ENCODE peak calls at places on chromosomes 12 and 14, in nine cellular contexts. One of them, this sample, is unnamed.

GRCh38 chr12:117972341-117972740 is 3.6 kb upstream of the KSR2 start:
- DNase-seq in ELF-1: no peak
- DNase-seq in H7: no peak
- DNase-seq in activated T-helper 1 cell treated with anti-CD3 and anti-CD28 coated beads, Interleukin-12 subunit alpha, Interleukin-12 subunit beta, Interleukin-2, Interleukin-4 antibody, amounts not matched to agents 30 ng/mL and 10 ng/mL and 1 ng/mL, durations not matched to agents 14 hours and 24 hours and 36 hours: no peak
- DNase-seq in hypothalamus: no peak
- DNase-seq in NCI-H774: no peak
- DNase-seq in posterior vena cava: no peak
- DNase-seq in left ventricle myocardium inferior: no peak
- DNase-seq in nephron progenitor cell: no peak
- DNase-seq in this sample: no peak

GRCh38 chr12:103881261-103881660 is 40.2 kb upstream of the NT5DC3 start:
- DNase-seq in left ventricle myocardium inferior: no peak
- DNase-seq in activated T-helper 1 cell treated with anti-CD3 and anti-CD28 coated beads, Interleukin-12 subunit alpha, Interleukin-12 subunit beta, Interleukin-2, Interleukin-4 antibody, amounts not matched to agents 30 ng/mL and 10 ng/mL and 1 ng/mL, durations not matched to agents 14 hours and 24 hours and 36 hours: no peak
- DNase-seq in hypothalamus: no peak
- DNase-seq in ELF-1: no peak
- DNase-seq in posterior vena cava: no peak
- DNase-seq in H7: no peak
- DNase-seq in NCI-H774: no peak
- DNase-seq in nephron progenitor cell: no peak
- DNase-seq in this sample: no peak

GRCh38 chr12:25106818-25107217 is 88.1 kb downstream of the DNAI7 start:
- DNase-seq in nephron progenitor cell: no peak
- DNase-seq in activated T-helper 1 cell treated with anti-CD3 and anti-CD28 coated beads, Interleukin-12 subunit alpha, Interleukin-12 subunit beta, Interleukin-2, Interleukin-4 antibody, amounts not matched to agents 30 ng/mL and 10 ng/mL and 1 ng/mL, durations not matched to agents 14 hours and 24 hours and 36 hours: no peak
- DNase-seq in posterior vena cava: no peak
- DNase-seq in ELF-1: no peak
- DNase-seq in H7: no peak
- DNase-seq in hypothalamus: no peak
- DNase-seq in NCI-H774: no peak
- DNase-seq in left ventricle myocardium inferior: no peak
- DNase-seq in this sample: no peak

GRCh38 chr12:60172266-60172665 is 576.4 kb downstream of the SLC16A7 start:
- DNase-seq in ELF-1: no peak
- DNase-seq in hypothalamus: no peak
- DNase-seq in nephron progenitor cell: no peak
- DNase-seq in left ventricle myocardium inferior: no peak
- DNase-seq in H7: no peak
- DNase-seq in NCI-H774: no peak
- DNase-seq in activated T-helper 1 cell treated with anti-CD3 and anti-CD28 coated beads, Interleukin-12 subunit alpha, Interleukin-12 subunit beta, Interleukin-2, Interleukin-4 antibody, amounts not matched to agents 30 ng/mL and 10 ng/mL and 1 ng/mL, durations not matched to agents 14 hours and 24 hours and 36 hours: no peak
- DNase-seq in posterior vena cava: no peak
- DNase-seq in this sample: no peak

GRCh38 chr12:96026331-96026730 is 9.1 kb downstream of the LTA4H start:
- DNase-seq in NCI-H774: no peak
- DNase-seq in H7: no peak
- DNase-seq in left ventricle myocardium inferior: no peak
- DNase-seq in posterior vena cava: no peak
- DNase-seq in ELF-1: no peak
- DNase-seq in activated T-helper 1 cell treated with anti-CD3 and anti-CD28 coated beads, Interleukin-12 subunit alpha, Interleukin-12 subunit beta, Interleukin-2, Interleukin-4 antibody, amounts not matched to agents 30 ng/mL and 10 ng/mL and 1 ng/mL, durations not matched to agents 14 hours and 24 hours and 36 hours: no peak
- DNase-seq in hypothalamus: no peak
- DNase-seq in nephron progenitor cell: no peak
- DNase-seq in this sample: no peak

GRCh38 chr12:62259311-62259992 is 752 bp upstream of the USP15 start:
- DNase-seq in ELF-1: no peak
- DNase-seq in posterior vena cava: no peak
- DNase-seq in NCI-H774: peak
- DNase-seq in H7: no peak
- DNase-seq in left ventricle myocardium inferior: no peak
- DNase-seq in activated T-helper 1 cell treated with anti-CD3 and anti-CD28 coated beads, Interleukin-12 subunit alpha, Interleukin-12 subunit beta, Interleukin-2, Interleukin-4 antibody, amounts not matched to agents 30 ng/mL and 10 ng/mL and 1 ng/mL, durations not matched to agents 14 hours and 24 hours and 36 hours: no peak
- DNase-seq in nephron progenitor cell: no peak
- DNase-seq in hypothalamus: peak
- DNase-seq in this sample: no peak

GRCh38 chr12:98354520-98354919 is 160.9 kb upstream of the TMPO start:
- DNase-seq in H7: no peak
- DNase-seq in hypothalamus: no peak
- DNase-seq in left ventricle myocardium inferior: no peak
- DNase-seq in activated T-helper 1 cell treated with anti-CD3 and anti-CD28 coated beads, Interleukin-12 subunit alpha, Interleukin-12 subunit beta, Interleukin-2, Interleukin-4 antibody, amounts not matched to agents 30 ng/mL and 10 ng/mL and 1 ng/mL, durations not matched to agents 14 hours and 24 hours and 36 hours: no peak
- DNase-seq in nephron progenitor cell: no peak
- DNase-seq in ELF-1: no peak
- DNase-seq in posterior vena cava: no peak
- DNase-seq in NCI-H774: no peak
- DNase-seq in this sample: no peak

GRCh38 chr14:87171161-87171560 is 821.8 kb downstream of the GALC start:
- DNase-seq in nephron progenitor cell: no peak
- DNase-seq in left ventricle myocardium inferior: no peak
- DNase-seq in H7: no peak
- DNase-seq in NCI-H774: no peak
- DNase-seq in posterior vena cava: no peak
- DNase-seq in activated T-helper 1 cell treated with anti-CD3 and anti-CD28 coated beads, Interleukin-12 subunit alpha, Interleukin-12 subunit beta, Interleukin-2, Interleukin-4 antibody, amounts not matched to agents 30 ng/mL and 10 ng/mL and 1 ng/mL, durations not matched to agents 14 hours and 24 hours and 36 hours: no peak
- DNase-seq in ELF-1: no peak
- DNase-seq in hypothalamus: no peak
- DNase-seq in this sample: no peak

GRCh38 chr12:131223791-131224567 is 270.3 kb downstream of the ADGRD1 start:
- DNase-seq in ELF-1: no peak
- DNase-seq in activated T-helper 1 cell treated with anti-CD3 and anti-CD28 coated beads, Interleukin-12 subunit alpha, Interleukin-12 subunit beta, Interleukin-2, Interleukin-4 antibody, amounts not matched to agents 30 ng/mL and 10 ng/mL and 1 ng/mL, durations not matched to agents 14 hours and 24 hours and 36 hours: no peak
- DNase-seq in nephron progenitor cell: no peak
- DNase-seq in left ventricle myocardium inferior: no peak
- DNase-seq in hypothalamus: no peak
- DNase-seq in NCI-H774: no peak
- DNase-seq in posterior vena cava: peak
- DNase-seq in H7: peak
- DNase-seq in this sample: peak

GRCh38 chr12:51763743-51764142 is 84.8 kb downstream of the FIGNL2 start:
- DNase-seq in left ventricle myocardium inferior: no peak
- DNase-seq in H7: no peak
- DNase-seq in ELF-1: no peak
- DNase-seq in nephron progenitor cell: no peak
- DNase-seq in activated T-helper 1 cell treated with anti-CD3 and anti-CD28 coated beads, Interleukin-12 subunit alpha, Interleukin-12 subunit beta, Interleukin-2, Interleukin-4 antibody, amounts not matched to agents 30 ng/mL and 10 ng/mL and 1 ng/mL, durations not matched to agents 14 hours and 24 hours and 36 hours: no peak
- DNase-seq in hypothalamus: no peak
- DNase-seq in NCI-H774: no peak
- DNase-seq in posterior vena cava: no peak
- DNase-seq in this sample: no peak

GRCh38 chr12:128853321-128854197 is at the start of gene GLT1D1:
- DNase-seq in H7: peak
- DNase-seq in posterior vena cava: peak
- DNase-seq in NCI-H774: no peak
- DNase-seq in activated T-helper 1 cell treated with anti-CD3 and anti-CD28 coated beads, Interleukin-12 subunit alpha, Interleukin-12 subunit beta, Interleukin-2, Interleukin-4 antibody, amounts not matched to agents 30 ng/mL and 10 ng/mL and 1 ng/mL, durations not matched to agents 14 hours and 24 hours and 36 hours: no peak
- DNase-seq in left ventricle myocardium inferior: no peak
- DNase-seq in ELF-1: no peak
- DNase-seq in nephron progenitor cell: peak
- DNase-seq in hypothalamus: no peak
- DNase-seq in this sample: no peak

GRCh38 chr14:105919458-105920150 is 393.2 kb downstream of the TMEM121 start:
- DNase-seq in H7: no peak
- DNase-seq in posterior vena cava: peak
- DNase-seq in ELF-1: no peak
- DNase-seq in NCI-H774: no peak
- DNase-seq in activated T-helper 1 cell treated with anti-CD3 and anti-CD28 coated beads, Interleukin-12 subunit alpha, Interleukin-12 subunit beta, Interleukin-2, Interleukin-4 antibody, amounts not matched to agents 30 ng/mL and 10 ng/mL and 1 ng/mL, durations not matched to agents 14 hours and 24 hours and 36 hours: no peak
- DNase-seq in left ventricle myocardium inferior: peak
- DNase-seq in nephron progenitor cell: no peak
- DNase-seq in hypothalamus: no peak
- DNase-seq in this sample: no peak

GRCh38 chr14:74618078-74618952 is 6.3 kb upstream of the LTBP2 start:
- DNase-seq in activated T-helper 1 cell treated with anti-CD3 and anti-CD28 coated beads, Interleukin-12 subunit alpha, Interleukin-12 subunit beta, Interleukin-2, Interleukin-4 antibody, amounts not matched to agents 30 ng/mL and 10 ng/mL and 1 ng/mL, durations not matched to agents 14 hours and 24 hours and 36 hours: peak
- DNase-seq in hypothalamus: no peak
- DNase-seq in ELF-1: no peak
- DNase-seq in nephron progenitor cell: no peak
- DNase-seq in NCI-H774: no peak
- DNase-seq in left ventricle myocardium inferior: no peak
- DNase-seq in posterior vena cava: no peak
- DNase-seq in H7: no peak
- DNase-seq in this sample: no peak

GRCh38 chr14:39426605-39427004 is 5.6 kb downstream of the FBXO33 start:
- DNase-seq in hypothalamus: no peak
- DNase-seq in activated T-helper 1 cell treated with anti-CD3 and anti-CD28 coated beads, Interleukin-12 subunit alpha, Interleukin-12 subunit beta, Interleukin-2, Interleukin-4 antibody, amounts not matched to agents 30 ng/mL and 10 ng/mL and 1 ng/mL, durations not matched to agents 14 hours and 24 hours and 36 hours: no peak
- DNase-seq in left ventricle myocardium inferior: no peak
- DNase-seq in nephron progenitor cell: no peak
- DNase-seq in posterior vena cava: no peak
- DNase-seq in ELF-1: no peak
- DNase-seq in NCI-H774: no peak
- DNase-seq in H7: no peak
- DNase-seq in this sample: no peak

GRCh38 chr12:106018286-106018685 is 120.5 kb downstream of the NUAK1 start:
- DNase-seq in activated T-helper 1 cell treated with anti-CD3 and anti-CD28 coated beads, Interleukin-12 subunit alpha, Interleukin-12 subunit beta, Interleukin-2, Interleukin-4 antibody, amounts not matched to agents 30 ng/mL and 10 ng/mL and 1 ng/mL, durations not matched to agents 14 hours and 24 hours and 36 hours: no peak
- DNase-seq in left ventricle myocardium inferior: no peak
- DNase-seq in ELF-1: no peak
- DNase-seq in H7: no peak
- DNase-seq in posterior vena cava: no peak
- DNase-seq in hypothalamus: no peak
- DNase-seq in NCI-H774: no peak
- DNase-seq in nephron progenitor cell: no peak
- DNase-seq in this sample: no peak

GRCh38 chr12:54412786-54413185 is 6.3 kb downstream of the ITGA5 start:
- DNase-seq in hypothalamus: no peak
- DNase-seq in posterior vena cava: peak
- DNase-seq in H7: no peak
- DNase-seq in NCI-H774: no peak
- DNase-seq in ELF-1: no peak
- DNase-seq in left ventricle myocardium inferior: no peak
- DNase-seq in nephron progenitor cell: no peak
- DNase-seq in activated T-helper 1 cell treated with anti-CD3 and anti-CD28 coated beads, Interleukin-12 subunit alpha, Interleukin-12 subunit beta, Interleukin-2, Interleukin-4 antibody, amounts not matched to agents 30 ng/mL and 10 ng/mL and 1 ng/mL, durations not matched to agents 14 hours and 24 hours and 36 hours: no peak
- DNase-seq in this sample: no peak

GRCh38 chr12:123151679-123152454 is 977 bp upstream of the PITPNM2 start:
- DNase-seq in NCI-H774: no peak
- DNase-seq in nephron progenitor cell: peak
- DNase-seq in left ventricle myocardium inferior: no peak
- DNase-seq in ELF-1: no peak
- DNase-seq in activated T-helper 1 cell treated with anti-CD3 and anti-CD28 coated beads, Interleukin-12 subunit alpha, Interleukin-12 subunit beta, Interleukin-2, Interleukin-4 antibody, amounts not matched to agents 30 ng/mL and 10 ng/mL and 1 ng/mL, durations not matched to agents 14 hours and 24 hours and 36 hours: no peak
- DNase-seq in hypothalamus: no peak
- DNase-seq in H7: no peak
- DNase-seq in posterior vena cava: no peak
- DNase-seq in this sample: peak

GRCh38 chr14:58298477-58298879 is at the start of gene ARID4A:
- DNase-seq in hypothalamus: peak
- DNase-seq in nephron progenitor cell: peak
- DNase-seq in NCI-H774: no peak
- DNase-seq in activated T-helper 1 cell treated with anti-CD3 and anti-CD28 coated beads, Interleukin-12 subunit alpha, Interleukin-12 subunit beta, Interleukin-2, Interleukin-4 antibody, amounts not matched to agents 30 ng/mL and 10 ng/mL and 1 ng/mL, durations not matched to agents 14 hours and 24 hours and 36 hours: peak
- DNase-seq in left ventricle myocardium inferior: peak
- DNase-seq in H7: no peak
- DNase-seq in posterior vena cava: peak
- DNase-seq in ELF-1: no peak
- DNase-seq in this sample: peak

GRCh38 chr12:88579572-88579940 is 715 bp downstream of the KITLG start:
- DNase-seq in NCI-H774: peak
- DNase-seq in activated T-helper 1 cell treated with anti-CD3 and anti-CD28 coated beads, Interleukin-12 subunit alpha, Interleukin-12 subunit beta, Interleukin-2, Interleukin-4 antibody, amounts not matched to agents 30 ng/mL and 10 ng/mL and 1 ng/mL, durations not matched to agents 14 hours and 24 hours and 36 hours: no peak
- DNase-seq in left ventricle myocardium inferior: peak
- DNase-seq in hypothalamus: no peak
- DNase-seq in ELF-1: peak
- DNase-seq in posterior vena cava: peak
- DNase-seq in H7: peak
- DNase-seq in nephron progenitor cell: peak
- DNase-seq in this sample: no peak

GRCh38 chr14:105281354-105282097 is 19.3 kb downstream of the BRF1 start:
- DNase-seq in nephron progenitor cell: peak
- DNase-seq in left ventricle myocardium inferior: no peak
- DNase-seq in posterior vena cava: no peak
- DNase-seq in NCI-H774: no peak
- DNase-seq in H7: peak
- DNase-seq in activated T-helper 1 cell treated with anti-CD3 and anti-CD28 coated beads, Interleukin-12 subunit alpha, Interleukin-12 subunit beta, Interleukin-2, Interleukin-4 antibody, amounts not matched to agents 30 ng/mL and 10 ng/mL and 1 ng/mL, durations not matched to agents 14 hours and 24 hours and 36 hours: no peak
- DNase-seq in hypothalamus: no peak
- DNase-seq in ELF-1: peak
- DNase-seq in this sample: peak

GRCh38 chr12:68521848-68522502 is 88.7 kb upstream of the RAP1B start:
- DNase-seq in H7: no peak
- DNase-seq in left ventricle myocardium inferior: no peak
- DNase-seq in posterior vena cava: no peak
- DNase-seq in activated T-helper 1 cell treated with anti-CD3 and anti-CD28 coated beads, Interleukin-12 subunit alpha, Interleukin-12 subunit beta, Interleukin-2, Interleukin-4 antibody, amounts not matched to agents 30 ng/mL and 10 ng/mL and 1 ng/mL, durations not matched to agents 14 hours and 24 hours and 36 hours: no peak
- DNase-seq in nephron progenitor cell: no peak
- DNase-seq in NCI-H774: no peak
- DNase-seq in ELF-1: no peak
- DNase-seq in hypothalamus: no peak
- DNase-seq in this sample: no peak

GRCh38 chr12:104890463-104891096 is 67.5 kb downstream of the SLC41A2 start:
- DNase-seq in activated T-helper 1 cell treated with anti-CD3 and anti-CD28 coated beads, Interleukin-12 subunit alpha, Interleukin-12 subunit beta, Interleukin-2, Interleukin-4 antibody, amounts not matched to agents 30 ng/mL and 10 ng/mL and 1 ng/mL, durations not matched to agents 14 hours and 24 hours and 36 hours: no peak
- DNase-seq in NCI-H774: no peak
- DNase-seq in posterior vena cava: no peak
- DNase-seq in left ventricle myocardium inferior: no peak
- DNase-seq in hypothalamus: no peak
- DNase-seq in ELF-1: no peak
- DNase-seq in H7: no peak
- DNase-seq in nephron progenitor cell: no peak
- DNase-seq in this sample: no peak

GRCh38 chr12:83676896-83677295 is 990.2 kb downstream of the TMTC2 start:
- DNase-seq in NCI-H774: no peak
- DNase-seq in H7: no peak
- DNase-seq in left ventricle myocardium inferior: no peak
- DNase-seq in posterior vena cava: no peak
- DNase-seq in hypothalamus: no peak
- DNase-seq in activated T-helper 1 cell treated with anti-CD3 and anti-CD28 coated beads, Interleukin-12 subunit alpha, Interleukin-12 subunit beta, Interleukin-2, Interleukin-4 antibody, amounts not matched to agents 30 ng/mL and 10 ng/mL and 1 ng/mL, durations not matched to agents 14 hours and 24 hours and 36 hours: no peak
- DNase-seq in nephron progenitor cell: no peak
- DNase-seq in ELF-1: no peak
- DNase-seq in this sample: no peak

GRCh38 chr14:105313381-105314286 is 914 bp upstream of the PACS2 start:
- DNase-seq in nephron progenitor cell: peak
- DNase-seq in posterior vena cava: no peak
- DNase-seq in NCI-H774: peak
- DNase-seq in ELF-1: no peak
- DNase-seq in H7: no peak
- DNase-seq in activated T-helper 1 cell treated with anti-CD3 and anti-CD28 coated beads, Interleukin-12 subunit alpha, Interleukin-12 subunit beta, Interleukin-2, Interleukin-4 antibody, amounts not matched to agents 30 ng/mL and 10 ng/mL and 1 ng/mL, durations not matched to agents 14 hours and 24 hours and 36 hours: no peak
- DNase-seq in left ventricle myocardium inferior: no peak
- DNase-seq in hypothalamus: no peak
- DNase-seq in this sample: peak

GRCh38 chr12:123946152-123946515 is 26.5 kb downstream of the CCDC92 start:
- DNase-seq in left ventricle myocardium inferior: no peak
- DNase-seq in H7: peak
- DNase-seq in posterior vena cava: no peak
- DNase-seq in nephron progenitor cell: no peak
- DNase-seq in hypothalamus: no peak
- DNase-seq in activated T-helper 1 cell treated with anti-CD3 and anti-CD28 coated beads, Interleukin-12 subunit alpha, Interleukin-12 subunit beta, Interleukin-2, Interleukin-4 antibody, amounts not matched to agents 30 ng/mL and 10 ng/mL and 1 ng/mL, durations not matched to agents 14 hours and 24 hours and 36 hours: no peak
- DNase-seq in NCI-H774: no peak
- DNase-seq in ELF-1: no peak
- DNase-seq in this sample: no peak

GRCh38 chr14:30757082-30757481 is 117.3 kb upstream of the COCH start:
- DNase-seq in nephron progenitor cell: no peak
- DNase-seq in hypothalamus: no peak
- DNase-seq in NCI-H774: no peak
- DNase-seq in activated T-helper 1 cell treated with anti-CD3 and anti-CD28 coated beads, Interleukin-12 subunit alpha, Interleukin-12 subunit beta, Interleukin-2, Interleukin-4 antibody, amounts not matched to agents 30 ng/mL and 10 ng/mL and 1 ng/mL, durations not matched to agents 14 hours and 24 hours and 36 hours: no peak
- DNase-seq in posterior vena cava: no peak
- DNase-seq in ELF-1: no peak
- DNase-seq in H7: no peak
- DNase-seq in left ventricle myocardium inferior: no peak
- DNase-seq in this sample: no peak

GRCh38 chr14:23465261-23465660 is 4.2 kb upstream of the NGDN start:
- DNase-seq in nephron progenitor cell: no peak
- DNase-seq in left ventricle myocardium inferior: no peak
- DNase-seq in activated T-helper 1 cell treated with anti-CD3 and anti-CD28 coated beads, Interleukin-12 subunit alpha, Interleukin-12 subunit beta, Interleukin-2, Interleukin-4 antibody, amounts not matched to agents 30 ng/mL and 10 ng/mL and 1 ng/mL, durations not matched to agents 14 hours and 24 hours and 36 hours: no peak
- DNase-seq in H7: no peak
- DNase-seq in hypothalamus: no peak
- DNase-seq in ELF-1: no peak
- DNase-seq in posterior vena cava: no peak
- DNase-seq in NCI-H774: no peak
- DNase-seq in this sample: no peak

GRCh38 chr14:92531151-92531873 is 17.7 kb downstream of the RIN3 start:
- DNase-seq in ELF-1: no peak
- DNase-seq in H7: no peak
- DNase-seq in posterior vena cava: peak
- DNase-seq in activated T-helper 1 cell treated with anti-CD3 and anti-CD28 coated beads, Interleukin-12 subunit alpha, Interleukin-12 subunit beta, Interleukin-2, Interleukin-4 antibody, amounts not matched to agents 30 ng/mL and 10 ng/mL and 1 ng/mL, durations not matched to agents 14 hours and 24 hours and 36 hours: no peak
- DNase-seq in left ventricle myocardium inferior: no peak
- DNase-seq in NCI-H774: no peak
- DNase-seq in nephron progenitor cell: no peak
- DNase-seq in hypothalamus: no peak
- DNase-seq in this sample: no peak

GRCh38 chr14:96363751-96364336 is 518 bp downstream of the GSKIP start:
- DNase-seq in nephron progenitor cell: peak
- DNase-seq in posterior vena cava: no peak
- DNase-seq in left ventricle myocardium inferior: no peak
- DNase-seq in H7: peak
- DNase-seq in NCI-H774: peak
- DNase-seq in activated T-helper 1 cell treated with anti-CD3 and anti-CD28 coated beads, Interleukin-12 subunit alpha, Interleukin-12 subunit beta, Interleukin-2, Interleukin-4 antibody, amounts not matched to agents 30 ng/mL and 10 ng/mL and 1 ng/mL, durations not matched to agents 14 hours and 24 hours and 36 hours: peak
- DNase-seq in ELF-1: peak
- DNase-seq in hypothalamus: no peak
- DNase-seq in this sample: peak

GRCh38 chr12:100926669-100927248 is 132.2 kb downstream of the ANO4 start:
- DNase-seq in ELF-1: peak
- DNase-seq in posterior vena cava: no peak
- DNase-seq in H7: peak
- DNase-seq in left ventricle myocardium inferior: no peak
- DNase-seq in NCI-H774: no peak
- DNase-seq in activated T-helper 1 cell treated with anti-CD3 and anti-CD28 coated beads, Interleukin-12 subunit alpha, Interleukin-12 subunit beta, Interleukin-2, Interleukin-4 antibody, amounts not matched to agents 30 ng/mL and 10 ng/mL and 1 ng/mL, durations not matched to agents 14 hours and 24 hours and 36 hours: no peak
- DNase-seq in hypothalamus: no peak
- DNase-seq in nephron progenitor cell: peak
- DNase-seq in this sample: peak

GRCh38 chr14:65846469-65846868 is 433.9 kb downstream of the FUT8 start:
- DNase-seq in NCI-H774: no peak
- DNase-seq in left ventricle myocardium inferior: no peak
- DNase-seq in nephron progenitor cell: no peak
- DNase-seq in activated T-helper 1 cell treated with anti-CD3 and anti-CD28 coated beads, Interleukin-12 subunit alpha, Interleukin-12 subunit beta, Interleukin-2, Interleukin-4 antibody, amounts not matched to agents 30 ng/mL and 10 ng/mL and 1 ng/mL, durations not matched to agents 14 hours and 24 hours and 36 hours: peak
- DNase-seq in H7: peak
- DNase-seq in posterior vena cava: no peak
- DNase-seq in ELF-1: no peak
- DNase-seq in hypothalamus: no peak
- DNase-seq in this sample: no peak